ENCODE peak calls at places on chromosome 5, in six cellular contexts. O, P, M, D, J and R are unnamed samples.

GRCh38 chr5:139698461-139699146 is 50.5 kb downstream of the CXXC5 start:
- DNase-seq in O (no peak), P (peak), M (peak), D (peak), J (peak), R (peak)

GRCh38 chr5:133900498-133901270 is 67.7 kb downstream of the C5orf15 start:
- DNase-seq in O (no peak), P (no peak), M (no peak), D (no peak), J (peak), R (no peak)

GRCh38 chr5:174916227-174916626 is 191.8 kb downstream of the MSX2 start:
- DNase-seq in O (no peak), P (no peak), M (no peak), D (no peak), J (no peak), R (no peak)

GRCh38 chr5:129906177-129906887 is 2.1 kb downstream of the CHSY3 start:
- DNase-seq in O (no peak), P (peak), M (no peak), D (no peak), J (no peak), R (no peak)

GRCh38 chr5:154411338-154411737 is 34.5 kb upstream of the SAP30L start:
- DNase-seq in O (no peak), P (no peak), M (no peak), D (no peak), J (no peak), R (no peak)

GRCh38 chr5:172097356-172097755 is 90.7 kb downstream of the STK10 start:
- DNase-seq in O (no peak), P (no peak), M (no peak), D (no peak), J (no peak), R (no peak)

GRCh38 chr5:95417971-95418370 is 26.8 kb downstream of the FAM81B start:
- DNase-seq in O (no peak), P (no peak), M (no peak), D (no peak), J (no peak), R (no peak)

GRCh38 chr5:87081511-87082372 is 185.9 kb upstream of the RASA1 start:
- DNase-seq in O (no peak), P (no peak), M (peak), D (no peak), J (no peak), R (no peak)

GRCh38 chr5:112921833-112922817 is at the start of gene REEP5:
- DNase-seq in O (peak), P (peak), M (peak), D (peak), J (peak), R (peak)

GRCh38 chr5:166834246-166834645 is 1457.2 kb upstream of the WWC1 start:
- DNase-seq in O (no peak), P (no peak), M (no peak), D (no peak), J (no peak), R (no peak)

GRCh38 chr5:95760291-95761191 is 29.4 kb downstream of the RHOBTB3 start:
- DNase-seq in O (no peak), P (no peak), M (no peak), D (no peak), J (no peak), R (no peak)

GRCh38 chr5:121890297-121890858 is 38.7 kb downstream of the FTMT start:
- DNase-seq in O (no peak), P (no peak), M (no peak), D (no peak), J (no peak), R (no peak)

DNA sequence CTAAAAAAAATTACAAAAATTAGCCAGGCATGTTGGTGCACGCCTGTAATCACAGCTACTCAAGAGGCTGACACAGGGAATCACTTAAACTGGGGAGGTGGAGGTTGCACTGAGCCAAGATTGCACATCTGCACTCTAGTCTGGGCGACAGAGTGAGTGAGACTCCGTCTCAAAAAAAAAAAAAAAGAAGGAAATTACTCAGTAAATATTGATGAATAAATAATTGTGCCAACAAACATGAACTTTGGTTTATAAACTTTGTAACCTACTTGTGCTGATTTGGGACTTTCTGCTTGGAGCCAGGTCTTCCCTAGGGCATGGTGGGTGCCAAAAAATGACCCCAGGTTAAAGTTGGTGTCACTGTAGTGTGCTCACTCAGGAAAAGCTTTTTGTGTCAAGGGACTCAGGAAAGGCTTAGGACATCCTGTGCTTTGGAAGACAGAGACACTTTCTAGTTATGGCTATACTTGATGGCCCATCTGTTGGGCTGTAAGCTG is 19.0 kb downstream of the ABLIM3 start:
- DNase-seq in O (no peak), P (no peak), M (no peak), D (no peak), J (no peak), R (no peak)
- TF ChIP-seq EP300 in O (no peak), P (no peak), M (no peak), D (no peak), J (no peak), R (no peak)

DNA sequence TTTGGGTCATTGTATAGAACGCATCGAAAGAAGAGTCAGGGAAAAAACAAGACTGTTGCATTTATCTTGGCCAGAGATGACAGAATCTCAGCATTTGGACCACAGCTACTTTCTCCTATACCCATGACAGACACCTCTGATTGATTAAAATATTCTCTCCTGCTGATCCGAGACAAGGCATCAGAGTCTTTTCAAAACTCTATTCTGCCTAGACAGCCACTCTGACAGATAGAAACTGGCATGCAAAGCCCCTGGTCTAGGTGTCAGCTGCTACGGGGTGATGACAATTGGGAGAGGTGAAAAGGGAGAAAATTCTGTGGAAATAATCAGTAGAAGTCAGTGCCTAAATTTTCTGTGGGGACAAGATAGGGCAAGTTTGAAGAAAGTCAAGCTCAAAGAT is 152.2 kb downstream of the PIK3R1 start:
- DNase-seq in O (no peak), P (no peak), M (no peak), D (no peak), J (no peak), R (no peak)
- TF ChIP-seq EP300 in O (no peak), P (no peak), M (no peak), D (no peak), J (no peak), R (no peak)

DNA sequence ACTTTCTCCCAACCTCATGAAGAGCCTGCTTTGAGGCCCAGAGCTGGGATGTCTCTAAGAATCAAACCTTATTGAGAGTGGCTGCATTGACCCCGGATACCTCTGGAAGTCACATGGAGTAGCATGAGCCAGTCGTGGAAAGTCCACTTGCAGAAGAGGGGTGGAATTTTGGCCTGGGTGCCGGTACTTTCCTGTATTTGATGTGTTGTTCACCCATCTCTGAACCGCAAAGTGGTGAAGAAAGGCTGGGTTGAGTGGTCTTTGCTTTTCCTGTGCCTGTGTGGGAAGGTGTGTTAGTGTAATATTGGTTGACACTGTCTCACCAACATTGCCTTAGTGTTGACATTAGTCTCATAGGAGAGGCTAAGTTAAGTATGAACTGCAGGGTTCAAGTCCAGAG is 3.7 kb downstream of the OTULIN start:
- DNase-seq in O (no peak), P (no peak), M (no peak), D (no peak), J (no peak), R (no peak)
- TF ChIP-seq EP300 in O (no peak), P (no peak), M (no peak), D (no peak), J (no peak), R (no peak)

GRCh38 chr5:3512291-3512690 is 83.3 kb upstream of the IRX1 start:
- DNase-seq in O (no peak), P (no peak), M (no peak), D (no peak), J (no peak), R (no peak)
- TF ChIP-seq EP300 in O (no peak), P (no peak), M (no peak), D (no peak), J (no peak), R (no peak)

GRCh38 chr5:76086060-76086459 is 2.9 kb downstream of the SV2C start:
- DNase-seq in O (no peak), P (no peak), M (no peak), D (no peak), J (no peak), R (no peak)

GRCh38 chr5:76082790-76083554 is at the start of gene SV2C:
- DNase-seq in O (no peak), P (no peak), M (peak), D (no peak), J (no peak), R (no peak)

GRCh38 chr5:76085286-76085579 is 2.0 kb downstream of the SV2C start:
- DNase-seq in O (no peak), P (no peak), M (no peak), D (no peak), J (no peak), R (no peak)

GRCh38 chr5:76083555-76084495 is 642 bp downstream of the SV2C start:
- DNase-seq in O (no peak), P (no peak), M (no peak), D (no peak), J (no peak), R (no peak)

DNA sequence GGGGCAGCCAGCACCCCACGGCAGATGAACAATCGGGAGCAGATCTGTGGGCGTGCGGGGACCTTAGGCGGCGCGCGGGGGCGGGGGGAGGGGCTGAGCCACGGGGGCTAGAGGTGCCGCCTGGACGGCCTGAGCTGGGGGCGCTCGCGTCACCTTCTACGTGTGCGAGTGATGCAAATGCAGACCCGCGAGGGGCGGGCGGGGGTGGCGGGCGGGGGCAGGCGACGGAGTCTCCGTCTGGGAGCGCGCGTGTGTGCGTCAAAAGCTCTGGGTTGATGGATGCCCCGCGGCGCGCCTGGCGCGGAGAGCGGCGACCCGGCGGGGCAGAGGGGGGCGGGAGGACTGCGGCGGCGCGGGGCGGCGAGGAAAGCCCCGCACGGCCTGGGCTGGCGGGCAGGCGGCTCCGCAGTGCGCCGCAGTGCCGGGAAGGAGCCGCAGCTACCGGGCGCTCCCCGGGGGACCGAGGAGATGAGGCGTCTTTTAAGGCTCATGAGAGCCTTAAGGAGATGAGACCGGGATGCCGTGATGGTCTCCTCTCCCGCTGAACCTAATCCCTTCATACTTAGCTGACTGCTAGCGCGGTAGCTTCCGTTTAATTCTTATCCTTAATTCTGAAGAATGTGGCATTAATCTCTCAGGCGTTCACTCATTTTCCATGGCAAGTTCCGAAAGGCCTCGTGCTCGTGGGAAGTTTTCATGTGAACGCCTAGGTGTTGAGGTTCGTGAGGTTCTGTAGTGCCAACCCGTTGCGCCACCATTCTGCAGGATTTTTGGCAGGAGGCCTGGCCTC is 1.5 kb downstream of the SV2C start:
- DNase-seq in O (no peak), P (no peak), M (no peak), D (no peak), J (peak), R (no peak)
- TF ChIP-seq EP300 in O (no peak), P (no peak), M (no peak), D (no peak), J (no peak), R (no peak)

DNA sequence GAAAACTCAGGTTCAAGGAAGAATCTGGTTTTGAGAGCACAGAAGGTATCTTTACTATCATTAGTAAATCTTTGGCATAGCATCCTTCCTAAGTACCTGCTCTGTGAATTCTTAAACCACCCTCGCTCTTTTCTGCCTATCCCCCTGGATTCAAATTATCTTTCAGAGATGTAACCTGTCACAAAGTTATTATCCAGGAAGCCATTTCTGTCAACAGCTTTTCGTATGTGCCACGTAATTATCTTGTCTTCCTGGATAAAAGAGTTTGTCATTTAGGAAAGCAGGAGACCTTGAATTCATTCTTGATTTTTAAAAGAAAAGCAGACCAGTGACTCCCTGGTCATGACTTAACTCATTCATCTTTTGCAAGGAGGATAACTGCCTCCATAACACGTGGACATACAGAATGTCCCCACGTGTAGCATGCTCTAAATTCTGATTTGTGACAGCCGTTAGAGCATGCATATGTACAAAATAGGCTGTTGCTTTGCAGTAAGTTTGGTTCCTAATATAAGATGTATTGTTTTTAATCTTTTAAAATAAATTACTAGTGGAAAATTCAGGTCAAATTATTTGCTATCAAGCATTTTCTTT is 189.0 kb downstream of the TRIO start:
- DNase-seq in O (no peak), P (no peak), M (no peak), D (no peak), J (no peak), R (no peak)
- TF ChIP-seq EP300 in O (no peak), P (no peak), M (no peak), D (no peak), J (no peak), R (no peak)

GRCh38 chr5:80210014-80210413 is 45.8 kb downstream of the SERINC5 start:
- DNase-seq in O (no peak), P (no peak), M (no peak), D (no peak), J (no peak), R (no peak)

GRCh38 chr5:80206282-80206681 is 49.6 kb downstream of the SERINC5 start:
- DNase-seq in O (no peak), P (no peak), M (no peak), D (no peak), J (no peak), R (no peak)

GRCh38 chr5:80208337-80208736 is 47.5 kb downstream of the SERINC5 start:
- DNase-seq in O (no peak), P (no peak), M (no peak), D (no peak), J (no peak), R (no peak)

GRCh38 chr5:80207832-80208231 is 48.0 kb downstream of the SERINC5 start:
- DNase-seq in O (no peak), P (no peak), M (no peak), D (no peak), J (no peak), R (no peak)

GRCh38 chr5:80204808-80205614 is 50.8 kb downstream of the SERINC5 start:
- DNase-seq in O (no peak), P (no peak), M (peak), D (peak), J (peak), R (no peak)
- TF ChIP-seq EP300 in O (no peak), P (no peak), M (no peak), D (no peak), J (peak), R (no peak)

GRCh38 chr5:60700347-60700815 is 415 bp upstream of the DEPDC1B start:
- DNase-seq in O (no peak), P (no peak), M (peak), D (no peak), J (peak), R (no peak)
- TF ChIP-seq EP300 in O (no peak), P (no peak), M (no peak), D (no peak), J (no peak), R (no peak)

GRCh38 chr5:132414634-132415377 is 45.3 kb downstream of the SLC22A5 start:
- DNase-seq in O (peak), P (peak), M (no peak), D (no peak), J (no peak), R (no peak)
- TF ChIP-seq EP300 in O (no peak), P (no peak), M (no peak), D (no peak), J (no peak), R (no peak)

GRCh38 chr5:139579-140442 is 47.8 kb downstream of the PLEKHG4B start:
- DNase-seq in O (no peak), P (no peak), M (no peak), D (no peak), J (no peak), R (no peak)

GRCh38 chr5:136901-137300 is 44.9 kb downstream of the PLEKHG4B start:
- DNase-seq in O (no peak), P (no peak), M (no peak), D (no peak), J (no peak), R (no peak)

GRCh38 chr5:138936-139335 is 47.0 kb downstream of the PLEKHG4B start:
- DNase-seq in O (no peak), P (no peak), M (no peak), D (no peak), J (no peak), R (no peak)

GRCh38 chr5:140443-140829 is 48.5 kb downstream of the PLEKHG4B start:
- DNase-seq in O (no peak), P (no peak), M (no peak), D (no peak), J (no peak), R (no peak)

DNA sequence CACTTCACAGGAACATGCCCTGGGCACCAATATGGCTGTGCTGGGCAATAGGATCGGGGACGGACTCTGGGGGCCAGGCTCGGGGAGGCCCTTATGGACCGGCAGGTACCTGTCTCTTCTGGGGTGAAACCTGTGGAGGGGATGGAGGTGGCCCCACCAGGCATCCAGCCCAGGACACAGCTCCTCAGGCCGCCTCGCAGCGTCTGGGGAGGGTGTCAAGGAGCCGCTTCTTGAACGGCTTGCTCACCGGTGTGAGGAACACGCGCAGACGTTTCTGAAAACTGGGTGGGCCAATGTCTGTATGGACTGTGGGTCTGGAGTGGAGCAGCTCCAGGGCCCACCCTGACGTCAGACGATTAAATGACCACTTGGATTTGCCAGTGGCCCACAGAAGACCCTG is 45.8 kb downstream of the PLEKHG4B start:
- DNase-seq in O (no peak), P (no peak), M (no peak), D (no peak), J (no peak), R (no peak)
- TF ChIP-seq EP300 in O (no peak), P (no peak), M (no peak), D (no peak), J (no peak), R (no peak)